ENCODE peak calls at places on chromosomes 16 and 17, in nine cellular contexts. X, S, O, J, T, Y, F, A and H are unnamed samples.

GRCh38 chr17:58277107-58277506 is 3.6 kb downstream of the MPO start:
- DNase-seq in S (no peak), F (no peak), T (no peak), O (no peak), Y (no peak), J (no peak), A (no peak), X (no peak), H (no peak)

GRCh38 chr16:68083861-68084503 is 1.2 kb upstream of the NFATC3 start:
- DNase-seq in X (no peak), F (no peak), J (no peak), Y (peak), T (no peak), S (no peak), O (no peak), A (no peak), H (no peak)

GRCh38 chr17:44599298-44600175 is 42.3 kb downstream of the FZD2 start:
- DNase-seq in X (peak), J (no peak), Y (no peak), A (no peak), S (no peak), F (peak), O (no peak), T (no peak), H (no peak)

GRCh38 chr16:72985148-72985882 is 62.6 kb downstream of the ZFHX3 start:
- DNase-seq in A (no peak), T (no peak), S (no peak), J (no peak), Y (no peak), O (no peak), X (no peak), F (no peak), H (no peak)

GRCh38 chr16:56424791-56425438 is 430 bp downstream of the AMFR start:
- DNase-seq in Y (peak), S (peak), A (no peak), J (peak), F (peak), T (peak), O (peak), X (peak), H (peak)

GRCh38 chr17:40532520-40533253 is 31.3 kb upstream of the TNS4 start:
- DNase-seq in X (no peak), T (no peak), Y (peak), F (no peak), J (no peak), O (no peak), A (no peak), S (no peak), H (no peak)

GRCh38 chr16:76705883-76706282 is 428.7 kb downstream of the CNTNAP4 start:
- DNase-seq in Y (no peak), S (no peak), F (no peak), A (no peak), O (no peak), J (no peak), X (no peak), T (no peak), H (no peak)

GRCh38 chr17:51454456-51454978 is 194.2 kb downstream of the UTP18 start:
- DNase-seq in F (no peak), T (no peak), O (no peak), A (no peak), X (no peak), S (no peak), J (no peak), Y (no peak), H (no peak)

GRCh38 chr16:84105948-84106740 is 10.6 kb downstream of the MBTPS1 start:
- DNase-seq in F (no peak), O (no peak), S (no peak), X (no peak), J (no peak), Y (no peak), T (no peak), A (no peak), H (no peak)

GRCh38 chr17:64244165-64244564 is 18.9 kb downstream of the TEX2 start:
- DNase-seq in T (no peak), S (no peak), A (no peak), O (no peak), Y (no peak), X (no peak), J (no peak), F (no peak), H (no peak)

GRCh38 chr16:24255446-24256352 is at the start of gene CACNG3:
- DNase-seq in Y (peak), J (peak), T (peak), S (peak), F (no peak), A (peak), O (peak), X (no peak), H (peak)

GRCh38 chr17:31495049-31495885 is 103.8 kb downstream of the RAB11FIP4 start:
- DNase-seq in T (no peak), S (no peak), J (no peak), X (peak), O (no peak), Y (no peak), A (no peak), F (no peak), H (no peak)